ENCODE peak calls at places on chromosomes 3 and 15, in six cellular contexts. G is cardiac muscle cell, H is adrenal gland, E is lower lobe of right lung, W is fibroblast of lung, F is astrocyte. O is an unnamed sample. For H3K27me3 and H3K9me3, the result is how much of the 10 kb centered on the place peaks cover.

GRCh38 chr3:14513566-14514322 is 26.4 kb downstream of the GRIP2 start:
- DNase-seq in W (no peak), H (no peak), E (no peak), F (no peak), G (no peak), O (no peak)

GRCh38 chr3:132007617-132008016 is 27.2 kb downstream of the CPNE4 start:
- DNase-seq in F (no peak), W (no peak), G (no peak), E (no peak), H (no peak), O (no peak)

GRCh38 chr3:71690222-71690821 is 34.9 kb downstream of the EIF4E3 start:
- DNase-seq in E (no peak), W (peak), H (peak), G (peak), F (peak), O (no peak)

GRCh38 chr3:30750967-30751366 is 143.5 kb downstream of the GADL1 start:
- DNase-seq in G (no peak), H (no peak), F (no peak), W (no peak), E (no peak), O (no peak)

GRCh38 chr3:127061641-127062040 is 78.7 kb downstream of the PLXNA1 start:
- DNase-seq in H (no peak), F (no peak), G (no peak), E (no peak), W (no peak), O (no peak)

GRCh38 chr15:51307325-51307724 is 31.1 kb downstream of the CYP19A1 start:
- DNase-seq in H (no peak), W (no peak), F (no peak), G (no peak), E (no peak), O (no peak)

GRCh38 chr3:53935283-53935901 is 43.7 kb upstream of the SELENOK start:
- DNase-seq in E (no peak), F (no peak), G (no peak), H (no peak), W (no peak), O (no peak)

GRCh38 chr3:173065543-173065970 is 75.5 kb downstream of the SPATA16 start:
- DNase-seq in E (no peak), H (peak), G (peak), F (peak), W (peak), O (no peak)

GRCh38 chr3:64141476-64141875 is 83.8 kb downstream of the PRICKLE2 start:
- DNase-seq in F (peak), W (peak), G (no peak), H (no peak), E (no peak), O (no peak)

DNA sequence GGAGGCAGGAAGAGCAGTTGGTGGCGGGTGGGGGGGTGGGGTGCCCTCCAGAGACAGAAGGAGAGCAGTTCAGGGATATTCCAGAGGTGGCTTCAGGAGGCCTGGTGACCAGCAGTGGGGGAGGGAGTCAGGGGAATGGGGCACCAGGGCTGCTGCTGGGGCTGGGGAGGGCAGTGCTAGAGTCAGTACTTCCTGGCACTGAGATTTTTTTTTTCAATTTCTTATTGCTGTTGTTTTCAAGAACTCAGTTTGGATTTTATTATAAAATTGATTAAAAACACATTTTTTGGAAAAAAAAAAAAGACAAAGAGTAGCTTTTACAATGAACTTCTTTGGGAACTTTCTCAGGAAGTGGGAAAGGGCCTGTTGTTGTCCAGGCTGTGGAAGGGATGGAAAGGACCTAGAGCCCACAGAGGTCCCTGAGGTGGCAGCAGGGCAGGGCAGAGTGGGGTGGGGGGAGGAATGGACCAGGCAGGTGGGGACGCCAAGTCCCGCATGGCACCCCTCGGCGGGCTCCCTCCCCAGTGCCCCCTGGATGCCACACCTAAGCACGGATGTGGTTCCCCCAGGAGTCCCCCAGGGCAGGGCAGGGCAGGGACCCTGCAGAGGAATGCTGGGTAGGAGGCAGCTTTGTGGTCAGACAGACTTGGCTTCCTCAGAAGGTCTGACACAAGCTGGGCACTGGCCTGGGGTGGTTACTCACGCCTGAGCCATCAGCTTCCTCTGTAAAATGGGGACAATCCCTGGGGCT is 8.5 kb upstream of the ANPEP start:
- DNase-seq in F (no peak), H (no peak), E (peak), G (peak), W (peak), O (no peak)
- H3K27ac ChIP-seq in F (peak), H (no peak), E (peak), G (no peak), W (peak), O (no peak)

GRCh38 chr3:123478314-123478713 is 29.4 kb upstream of the ADCY5 start:
- DNase-seq in G (no peak), F (no peak), H (no peak), W (no peak), E (no peak), O (no peak)

GRCh38 chr3:123479891-123480290 is 31.0 kb upstream of the ADCY5 start:
- DNase-seq in E (no peak), W (no peak), H (no peak), F (no peak), G (no peak), O (no peak)

GRCh38 chr3:123476967-123477750 is 28.3 kb upstream of the ADCY5 start:
- DNase-seq in G (no peak), F (no peak), H (no peak), W (no peak), E (no peak), O (no peak)

GRCh38 chr3:123480428-123480827 is 31.5 kb upstream of the ADCY5 start:
- DNase-seq in H (no peak), F (no peak), E (no peak), W (no peak), G (no peak), O (no peak)

GRCh38 chr3:123475786-123476185 is 26.9 kb upstream of the ADCY5 start:
- DNase-seq in F (no peak), E (no peak), G (no peak), W (no peak), H (no peak), O (no peak)
- H3K27me3 ChIP-seq in F (under half), E (under half), G (under half), W (under half), H (under half), O (under half)

DNA sequence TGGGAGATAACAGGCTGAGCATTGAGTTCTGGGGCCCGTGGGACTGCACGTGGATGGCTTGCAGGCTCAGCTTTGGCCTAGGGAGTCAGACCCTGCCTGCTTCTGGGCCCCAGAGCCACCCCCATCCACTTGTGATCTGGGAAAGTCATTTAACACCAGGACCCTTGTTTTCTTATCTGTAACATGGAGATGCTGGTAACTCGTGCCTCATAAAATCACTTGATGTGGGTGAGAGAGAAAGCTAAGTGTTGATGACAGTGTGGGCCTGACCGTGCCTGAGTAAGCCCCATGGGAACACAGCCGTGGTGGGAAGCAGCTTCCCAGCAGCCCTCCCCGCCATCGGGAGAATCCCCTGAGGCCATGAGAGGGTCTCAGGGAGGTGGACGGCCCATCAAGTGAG is 378.1 kb downstream of the GABRB3 start:
- DNase-seq in F (no peak), E (no peak), H (no peak), G (no peak), W (no peak), O (no peak)
- H3K9me3 ChIP-seq in F (under half), E (under half), H (under half), G (under half), W (under half), O (under half)

GRCh38 chr3:13223574-13224237 is 150.5 kb upstream of the IQSEC1 start:
- DNase-seq in E (no peak), W (no peak), F (no peak), G (peak), H (peak), O (no peak)
- H3K27ac ChIP-seq in E (no peak), W (no peak), F (no peak), G (no peak), H (no peak), O (no peak)

GRCh38 chr15:89192136-89192535 is 29.2 kb downstream of the RLBP1 start:
- DNase-seq in E (no peak), H (no peak), W (no peak), F (no peak), G (no peak), O (no peak)
- H3K27me3 ChIP-seq in E (under half), H (under half), W (under half), F (under half), G (under half), O (under half)

DNA sequence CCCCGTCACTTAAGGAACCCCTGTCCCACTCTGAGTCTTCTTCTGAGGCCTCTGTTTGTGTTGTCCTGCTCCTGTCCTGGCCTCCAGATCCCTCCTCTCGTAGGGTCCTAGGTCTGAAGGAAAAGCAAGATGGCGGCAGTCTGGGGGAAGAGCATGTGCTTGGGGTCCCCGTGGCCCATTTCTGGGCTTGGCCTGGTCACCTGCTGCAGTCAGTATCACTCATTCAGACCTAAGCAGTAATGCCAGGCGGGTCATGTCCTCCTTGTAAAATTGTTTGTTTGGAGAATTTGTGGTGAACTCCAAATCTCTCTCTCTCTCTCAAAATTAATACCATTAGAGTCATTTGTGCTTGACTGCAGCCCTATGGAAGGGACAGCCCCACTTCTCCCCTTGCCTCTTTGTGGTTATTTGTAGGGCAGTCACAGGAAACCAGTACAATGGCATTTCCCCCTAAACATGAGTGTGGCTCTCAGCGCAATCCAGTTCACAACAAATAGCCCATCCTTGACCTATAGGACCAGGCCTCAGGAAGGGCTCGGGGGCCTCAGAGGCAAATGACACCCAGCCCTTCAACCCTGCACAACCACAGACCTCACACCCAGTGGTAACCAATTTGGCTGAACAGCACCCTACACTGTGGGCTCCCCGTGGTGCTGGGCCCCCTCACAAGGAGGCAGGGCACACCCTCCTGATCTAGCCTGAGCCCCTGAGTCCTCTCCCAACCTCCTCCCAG is 173.5 kb downstream of the OR4M2 start:
- DNase-seq in E (no peak), H (no peak), W (no peak), F (no peak), G (no peak), O (no peak)
- H3K9me3 ChIP-seq in E (under half), H (under half), W (under half), F (under half), G (under half), O (under half)

DNA sequence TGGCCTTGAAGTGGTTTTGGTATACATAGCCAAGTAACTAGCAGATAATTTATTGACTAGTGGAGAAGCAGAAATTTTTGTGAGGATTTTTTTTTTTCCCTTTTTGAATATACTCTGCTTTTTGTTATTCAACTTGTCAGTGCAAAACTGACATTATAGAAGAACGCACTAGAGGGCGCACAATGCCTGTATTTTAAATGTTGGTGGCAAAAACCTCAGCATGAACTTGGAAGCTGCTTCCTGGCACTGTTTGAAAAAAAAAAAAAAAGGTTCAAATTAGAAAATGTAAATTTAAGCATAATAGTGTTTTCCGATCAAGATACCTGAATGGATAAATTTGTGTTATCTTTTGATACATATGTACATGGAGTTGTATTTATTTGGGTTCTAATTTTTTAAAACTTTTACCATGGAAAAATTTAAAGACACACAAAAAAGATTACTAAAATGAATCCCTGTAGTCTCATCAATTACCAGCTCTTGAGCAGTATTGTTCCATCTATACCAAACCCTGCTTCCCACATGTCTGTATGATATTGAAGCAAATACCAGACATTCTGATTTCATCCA is 56.0 kb downstream of the SLC25A26 start:
- DNase-seq in H (peak), F (peak), G (peak), E (no peak), W (peak), O (peak)
- H3K27ac ChIP-seq in H (no peak), F (no peak), G (no peak), E (no peak), W (no peak), O (no peak)

DNA sequence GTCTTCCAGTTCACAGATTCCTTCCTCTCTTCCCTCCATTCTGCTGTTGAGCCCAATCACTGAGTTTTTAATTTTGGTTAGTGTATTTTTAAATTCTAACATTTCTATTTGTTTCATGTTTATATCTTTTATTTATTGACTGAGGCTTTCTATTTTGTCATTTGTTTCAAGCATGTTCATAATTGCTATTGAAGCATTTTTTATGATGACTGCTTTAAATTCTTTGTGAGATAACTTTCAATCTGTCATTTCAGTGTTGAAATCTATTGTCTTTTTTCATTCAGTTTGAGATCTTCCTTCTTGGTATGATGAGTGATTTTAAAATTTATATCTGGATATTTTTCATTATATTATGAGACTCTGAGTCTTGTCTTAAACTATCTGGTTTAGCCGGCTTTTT is 192.3 kb downstream of the RPLP1 start:
- DNase-seq in E (no peak), F (no peak), H (no peak), W (no peak), G (no peak), O (no peak)
- H3K27me3 ChIP-seq in E (under half), F (under half), H (under half), W (under half), G (under half), O (under half)

DNA sequence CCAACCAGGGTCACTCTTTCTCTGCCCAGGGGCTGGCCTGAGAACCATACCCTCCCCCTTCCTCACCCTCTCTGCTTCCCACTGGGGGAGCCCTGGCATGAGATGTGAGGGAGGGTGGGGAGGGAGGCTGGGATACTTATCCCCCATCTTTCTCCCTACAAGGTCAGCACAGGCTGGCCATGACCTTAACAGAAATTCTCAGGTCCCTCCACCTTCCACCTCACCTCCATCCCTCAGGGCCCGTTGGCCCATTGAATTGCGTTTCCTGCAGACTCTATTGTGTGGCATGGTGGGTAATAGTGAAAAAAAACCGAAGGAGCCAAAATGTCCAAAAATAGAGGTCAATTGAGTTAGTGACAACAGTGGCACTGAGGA is 159.5 kb downstream of the OR4M2 start:
- DNase-seq in E (no peak), H (no peak), W (no peak), F (no peak), G (no peak), O (no peak)
- H3K9me3 ChIP-seq in E (under half), H (under half), W (under half), F (under half), G (under half), O (under half)

GRCh38 chr3:128763967-128764366 is 38.0 kb downstream of the RAB7A start:
- DNase-seq in H (no peak), E (no peak), W (no peak), G (no peak), F (no peak), O (no peak)
- H3K27ac ChIP-seq in H (no peak), E (no peak), W (no peak), G (no peak), F (no peak), O (no peak)

O was measured in CD4-positive, alpha-beta T cell.